ENCODE peak calls at places on chromosomes 12 and 14, in five cellular contexts. V is CD4-positive, CD25-positive, alpha-beta regulatory T cell; Y is mesenchymal stem cell; S is stomach; R is lower lobe of right lung. E is an unnamed sample.

GRCh38 chr14:70956511-70956910 is 49.3 kb downstream of the PCNX1 start:
- DNase-seq in R (no peak), V (no peak), S (no peak), Y (no peak), E (no peak)

GRCh38 chr14:105498430-105499255 is 7.6 kb downstream of the TEDC1 start:
- DNase-seq in R (peak; percentile 42), S (no peak), V (peak; percentile 1), Y (no peak), E (peak; percentile 85)

GRCh38 chr12:3304436-3305135 is 186.4 kb upstream of the PRMT8 start:
- DNase-seq in R (no peak), V (no peak), Y (peak; percentile 78), S (peak; percentile 46), E (peak; percentile 98)

GRCh38 chr12:124321040-124321481 is 26.2 kb downstream of the RFLNA start:
- DNase-seq in S (peak; percentile 82), V (no peak), R (peak; percentile 76), Y (peak; percentile 62), E (peak; percentile 98)

GRCh38 chr14:74913986-74914573 is 9.0 kb downstream of the RPS6KL1 start:
- DNase-seq in R (no peak), S (peak; percentile 65), V (no peak), Y (peak; percentile 81), E (peak; percentile 97)

GRCh38 chr12:27331299-27331926 is 1.2 kb upstream of the BMAL2 start:
- DNase-seq in Y (peak; percentile 96), V (no peak), R (no peak), S (no peak), E (peak; percentile 97)

GRCh38 chr14:67077914-67078313 is 111.3 kb upstream of the GARIN2 start:
- DNase-seq in S (no peak), R (no peak), V (no peak), Y (no peak), E (no peak)

GRCh38 chr12:3116106-3116898 is 39.1 kb downstream of the TSPAN9 start:
- DNase-seq in R (no peak), S (no peak), Y (peak; percentile 36), V (no peak), E (no peak)

GRCh38 chr12:15846887-15847286 is 35.3 kb upstream of the STRAP start:
- DNase-seq in S (no peak), Y (peak; percentile 9), V (no peak), R (no peak), E (no peak)

GRCh38 chr12:19120795-19121194 is 8.7 kb upstream of the PLEKHA5 start:
- DNase-seq in Y (peak; percentile 38), S (no peak), R (no peak), V (no peak), E (no peak)

GRCh38 chr14:73526036-73526984 is 10.6 kb upstream of the ACOT1 start:
- DNase-seq in S (peak; percentile 84), Y (no peak), R (peak; percentile 70), V (no peak), E (peak; percentile 75)

GRCh38 chr14:62304172-62304571 is 542.0 kb downstream of the SNAPC1 start:
- DNase-seq in Y (no peak), V (no peak), R (no peak), S (no peak), E (no peak)

GRCh38 chr12:55840581-55841351 is 2.0 kb downstream of the MMP19 start:
- DNase-seq in V (no peak), R (no peak), Y (no peak), S (no peak), E (no peak)
- H3K4me1 ChIP-seq in V (no peaks in the 10 kb centered on the region), R (peaks cover 9% of the 10 kb centered on the region), Y (peaks cover 9% of the 10 kb centered on the region), S (peaks cover 9% of the 10 kb centered on the region), E (peaks cover 26% of the 10 kb centered on the region)

GRCh38 chr14:95480109-95480886 is 36.2 kb downstream of the SYNE3 start:
- DNase-seq in V (peak; percentile 46), Y (peak; percentile 53), R (no peak), S (no peak), E (peak; percentile 94)
- H3K4me1 ChIP-seq in V (peaks cover 34% of the 10 kb centered on the region), Y (peaks cover 13% of the 10 kb centered on the region), R (peaks cover 39% of the 10 kb centered on the region), S (peaks cover 57% of the 10 kb centered on the region), E (peaks cover 26% of the 10 kb centered on the region)

GRCh38 chr12:96195845-96196451 is 1.8 kb downstream of the ELK3 start:
- DNase-seq in S (no peak), V (peak; percentile 34), Y (peak; percentile 87), R (no peak), E (peak; percentile 91)

GRCh38 chr12:96193725-96194571 is at the start of gene ELK3:
- DNase-seq in Y (peak; percentile 82), R (peak; percentile 76), V (peak; percentile 53), S (peak; percentile 73), E (peak; percentile 94)

GRCh38 chr12:96192926-96193573 is 1.1 kb upstream of the ELK3 start:
- DNase-seq in V (no peak), S (no peak), R (no peak), Y (peak; percentile 7), E (peak; percentile 59)

GRCh38 chr12:96194901-96195844 is 998 bp downstream of the ELK3 start:
- DNase-seq in Y (peak; percentile 94), S (peak; percentile 54), R (no peak), V (peak; percentile 70), E (peak; percentile 97)

GRCh38 chr12:96194572-96194889 is 356 bp downstream of the ELK3 start:
- DNase-seq in V (no peak), R (no peak), Y (no peak), S (no peak), E (no peak)
- H3K4me1 ChIP-seq in V (peaks cover 49% of the 10 kb centered on the region), R (peaks cover 33% of the 10 kb centered on the region), Y (peaks cover 2% of the 10 kb centered on the region), S (peaks cover 55% of the 10 kb centered on the region), E (peaks cover 34% of the 10 kb centered on the region)

DNA sequence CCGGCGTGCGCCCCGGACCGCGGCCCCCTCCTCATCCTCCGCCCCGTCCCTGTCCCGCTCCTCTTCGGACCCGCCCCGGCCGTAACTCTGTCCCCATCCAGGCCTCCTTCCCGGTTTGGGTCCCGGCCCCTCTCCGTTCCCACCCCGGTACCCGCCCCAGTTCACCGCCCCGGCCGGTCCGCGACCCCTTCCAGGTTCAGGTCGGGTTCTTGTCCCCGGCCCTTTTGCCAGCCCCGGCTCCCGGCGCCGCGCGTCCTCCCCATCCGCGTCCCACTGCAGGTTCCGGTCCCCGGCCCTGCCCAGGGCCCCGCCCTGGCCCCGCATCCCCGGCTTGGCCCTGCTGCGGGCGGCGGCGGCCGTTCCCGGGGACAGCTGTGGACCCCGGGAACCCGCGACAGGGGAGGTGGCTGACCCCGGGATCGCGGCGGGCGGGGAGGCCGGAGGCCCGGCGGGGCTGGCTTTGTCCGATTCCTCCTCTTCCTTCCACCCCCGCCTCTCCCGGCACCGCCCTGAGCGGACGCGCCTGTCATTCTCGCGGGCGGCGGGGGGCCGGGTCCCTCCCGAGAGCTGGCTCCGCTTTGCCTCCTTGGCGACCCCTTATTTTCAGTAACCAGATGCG is 601 bp downstream of the KLC1 start:
- DNase-seq in V (peak; percentile 27), S (peak; percentile 55), Y (peak; percentile 24), R (peak; percentile 68), E (peak; percentile 90)
- H3K4me1 ChIP-seq in V (peaks cover 49% of the 10 kb centered on the region), S (peaks cover 72% of the 10 kb centered on the region), Y (peaks cover 27% of the 10 kb centered on the region), R (peaks cover 71% of the 10 kb centered on the region), E (peaks cover 37% of the 10 kb centered on the region)

DNA sequence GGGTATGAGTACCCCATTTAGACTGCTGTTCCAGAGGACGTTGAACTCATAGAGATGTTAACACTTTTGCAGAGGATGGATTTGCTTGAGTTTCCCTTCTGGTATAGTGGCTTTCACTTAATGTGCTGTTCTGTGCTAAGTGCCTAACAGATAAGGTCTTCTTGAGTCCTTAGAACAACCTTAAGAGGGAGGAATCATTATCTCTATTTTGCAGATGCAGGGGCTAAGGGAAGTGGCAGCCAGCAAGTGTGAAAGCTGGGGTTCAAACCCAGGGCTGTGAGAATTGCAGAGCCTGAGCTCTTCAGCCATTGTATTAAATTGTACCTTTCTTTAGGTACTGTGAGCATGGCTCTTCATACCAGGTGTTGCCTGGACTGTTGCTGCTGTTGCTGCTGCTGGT is 122.1 kb upstream of the NRXN3 start:
- DNase-seq in V (no peak), S (no peak), Y (no peak), R (no peak), E (no peak)
- H3K4me1 ChIP-seq in V (no peaks in the 10 kb centered on the region), S (no peaks in the 10 kb centered on the region), Y (no peaks in the 10 kb centered on the region), R (no peaks in the 10 kb centered on the region), E (no peaks in the 10 kb centered on the region)

DNA sequence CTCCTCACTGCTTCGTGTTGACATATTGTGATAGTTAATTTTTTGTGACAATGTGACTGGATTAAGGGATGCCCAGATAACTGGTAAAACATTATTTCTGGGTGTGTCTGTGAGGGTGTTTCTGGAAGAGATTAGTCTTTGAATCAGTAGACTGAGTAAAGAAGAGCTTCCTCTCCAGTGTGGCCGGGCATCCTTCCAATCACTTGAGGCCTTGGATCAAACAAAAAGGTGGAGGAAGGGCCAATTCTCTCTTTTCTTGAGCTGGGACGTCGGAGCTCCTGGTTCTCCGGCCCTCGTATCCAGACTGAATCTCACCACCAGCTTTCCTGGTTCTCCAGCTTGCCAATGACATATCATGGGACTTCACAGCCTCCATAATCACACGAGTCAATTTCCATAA is 240.4 kb downstream of the CHST11 start:
- DNase-seq in S (no peak), R (no peak), V (no peak), Y (no peak), E (no peak)
- H3K4me1 ChIP-seq in S (peaks cover 35% of the 10 kb centered on the region), R (peaks cover 29% of the 10 kb centered on the region), V (peaks cover 43% of the 10 kb centered on the region), Y (peaks cover 4% of the 10 kb centered on the region), E (peaks cover 40% of the 10 kb centered on the region)

DNA sequence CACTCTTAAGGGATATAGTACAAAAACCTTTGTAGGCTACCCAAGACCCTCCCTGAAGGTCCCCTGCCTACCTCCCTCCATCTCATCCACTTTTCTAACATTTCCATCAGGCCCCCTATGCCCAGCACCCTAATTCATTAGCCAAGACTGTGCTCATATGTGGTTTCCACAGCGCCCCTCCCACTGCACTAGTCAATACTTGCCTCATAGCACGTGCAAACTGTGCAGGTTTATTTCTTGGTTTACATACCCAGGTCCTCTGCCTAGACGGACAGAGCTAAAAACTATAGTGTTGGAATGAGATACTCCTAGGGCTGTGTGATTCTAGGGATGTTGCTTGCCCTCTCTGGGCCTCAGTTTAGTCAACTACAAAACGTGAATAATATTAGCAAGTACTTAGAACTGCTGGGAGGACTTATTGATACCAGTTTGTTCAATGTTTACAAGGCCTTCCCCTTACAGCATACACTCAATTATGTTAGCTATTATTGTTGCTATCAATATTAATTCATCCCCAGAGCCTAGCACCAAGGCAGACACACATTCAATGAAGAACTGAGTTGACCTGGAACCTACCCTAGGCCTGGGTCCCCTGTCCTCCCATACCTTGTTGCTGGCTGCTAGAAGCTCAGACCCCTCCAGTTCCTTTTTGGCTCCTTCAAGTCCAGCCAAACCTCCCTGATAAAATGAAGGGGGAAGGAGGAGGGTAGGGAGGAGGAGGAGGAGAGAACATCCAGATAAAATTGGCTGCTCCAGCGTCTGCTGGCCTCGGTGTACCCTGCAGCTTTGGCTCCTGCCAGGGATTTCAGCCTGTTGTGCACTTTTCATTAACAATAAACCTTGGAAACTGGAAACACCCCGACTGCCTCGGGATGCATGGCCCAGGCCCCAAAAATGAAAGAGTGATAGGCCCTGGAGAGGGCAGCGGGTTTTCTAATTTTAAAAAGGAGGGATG is 50.2 kb downstream of the NUAK1 start:
- DNase-seq in S (no peak), V (no peak), Y (no peak), R (no peak), E (no peak)
- H3K4me1 ChIP-seq in S (peaks cover 37% of the 10 kb centered on the region), V (no peaks in the 10 kb centered on the region), Y (peaks cover 25% of the 10 kb centered on the region), R (peaks cover 41% of the 10 kb centered on the region), E (peaks cover 41% of the 10 kb centered on the region)

DNA sequence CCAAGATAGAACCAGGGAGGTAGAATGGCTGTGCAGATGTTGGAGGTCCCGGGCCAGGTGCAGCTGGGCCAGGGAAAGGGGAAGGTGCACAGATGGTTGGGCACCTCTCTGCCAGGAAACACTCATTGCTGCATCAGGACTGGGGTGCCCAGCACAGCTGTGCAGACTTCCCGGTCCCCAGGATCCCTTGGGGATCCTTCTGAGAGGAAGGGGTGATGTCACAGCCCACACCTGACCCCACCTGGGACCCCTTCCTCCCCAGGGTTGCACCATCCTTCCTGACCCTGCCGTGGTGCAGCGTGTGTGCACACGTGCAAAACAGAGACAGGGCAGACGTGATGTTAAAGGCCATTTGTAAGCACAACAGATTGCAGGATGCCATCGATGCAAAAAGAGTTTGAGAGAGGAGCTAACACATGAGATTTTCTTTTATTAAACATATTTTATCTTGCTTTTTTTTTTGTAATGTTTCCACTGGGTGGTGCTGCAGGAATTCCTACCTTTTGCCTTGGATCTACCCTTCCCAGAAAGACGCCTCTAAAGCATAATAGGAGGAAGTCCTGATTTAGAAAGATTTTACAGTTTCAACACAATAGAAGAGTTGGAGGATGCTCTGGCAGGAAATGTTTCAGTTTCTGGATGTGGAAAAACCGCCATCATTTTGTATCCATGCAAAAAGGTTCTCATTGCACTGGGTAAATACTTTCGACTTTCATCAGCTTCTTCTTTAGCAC is 14.8 kb downstream of the ELK3 start:
- DNase-seq in R (no peak), Y (peak; percentile 11), V (no peak), S (no peak), E (no peak)
- H3K4me1 ChIP-seq in R (peaks cover 61% of the 10 kb centered on the region), Y (peaks cover 19% of the 10 kb centered on the region), V (peaks cover 99% of the 10 kb centered on the region), S (peaks cover 70% of the 10 kb centered on the region), E (peaks cover 36% of the 10 kb centered on the region)

E was measured in osteoblast.